ENCODE peak calls at places on chromosomes 1 and 21, in nine cellular contexts. U, S, D, Z, H, T, N, K and W are unnamed samples.

GRCh38 chr1:173005196-173005864 is 45.4 kb downstream of the TNFSF18 start:
- DNase-seq in U (no peak), S (no peak), D (no peak), Z (no peak), H (no peak), T (no peak), N (no peak), K (no peak), W (no peak)

GRCh38 chr1:50424045-50424939 is 1.0 kb upstream of the DMRTA2 start:
- DNase-seq in U (no peak), S (no peak), D (no peak), Z (peak; percentile 52), H (no peak), T (no peak), N (peak; percentile 54), K (no peak), W (no peak)

GRCh38 chr1:111778541-111779051 is 22.9 kb downstream of the DDX20 start:
- DNase-seq in U (no peak), S (no peak), D (no peak), Z (peak; percentile 83), H (peak; percentile 39), T (no peak), N (no peak), K (no peak), W (no peak)

GRCh38 chr1:172837816-172838680 is 179.1 kb downstream of the FASLG start:
- DNase-seq in U (no peak), S (no peak), D (peak; percentile 89), Z (no peak), H (no peak), T (no peak), N (no peak), K (no peak), W (no peak)

GRCh38 chr21:45543710-45544448 is 1.6 kb upstream of the SLC19A1 start:
- DNase-seq in U (no peak), S (no peak), D (no peak), Z (no peak), H (no peak), T (no peak), N (peak; percentile 41), K (no peak), W (no peak)

GRCh38 chr1:226123591-226124471 is 61.3 kb downstream of the H3-3A start:
- DNase-seq in U (no peak), S (no peak), D (no peak), Z (no peak), H (no peak), T (no peak), N (peak; percentile 14), K (no peak), W (no peak)

GRCh38 chr1:57796609-57797008 is 372.7 kb upstream of the DAB1 start:
- DNase-seq in U (no peak), S (no peak), D (no peak), Z (no peak), H (no peak), T (no peak), N (no peak), K (no peak), W (no peak)

GRCh38 chr1:230091473-230092231 is 24.6 kb downstream of the GALNT2 start:
- DNase-seq in U (no peak), S (no peak), D (no peak), Z (no peak), H (no peak), T (no peak), N (no peak), K (no peak), W (no peak)

GRCh38 chr21:9837946-9838801 is 683.2 kb upstream of the TPTE start:
- DNase-seq in U (no peak), S (peak; percentile 44), D (no peak), Z (no peak), H (no peak), T (no peak), N (peak; percentile 61), K (no peak), W (no peak)

GRCh38 chr1:106613861-106614260 is 442.6 kb upstream of the PRMT6 start:
- DNase-seq in U (no peak), S (no peak), D (no peak), Z (peak; percentile 4), H (no peak), T (no peak), N (no peak), K (no peak), W (no peak)

GRCh38 chr1:27436204-27437159 is 44.1 kb downstream of the GPR3 start:
- DNase-seq in U (peak; percentile 34), S (peak; percentile 46), D (peak; percentile 3), Z (no peak), H (peak; percentile 25), T (peak; percentile 46), N (no peak), K (no peak), W (peak; percentile 43)

GRCh38 chr1:42713293-42713692 is 26.7 kb downstream of the CLDN19 start:
- DNase-seq in U (no peak), S (no peak), D (no peak), Z (no peak), H (no peak), T (no peak), N (no peak), K (no peak), W (no peak)
- TF ChIP-seq REST in U (no peak), S (no peak), D (no peak), Z (no peak), H (no peak), T (no peak), N (no peak), K (no peak), W (no peak)

GRCh38 chr21:26385721-26386120 is 187.4 kb downstream of the CYYR1 start:
- DNase-seq in U (no peak), S (no peak), D (no peak), Z (no peak), H (no peak), T (peak; percentile 54), N (no peak), K (no peak), W (no peak)

GRCh38 chr21:26394341-26394740 is 178.7 kb downstream of the CYYR1 start:
- DNase-seq in U (no peak), S (no peak), D (no peak), Z (no peak), H (no peak), T (no peak), N (no peak), K (no peak), W (no peak)

GRCh38 chr21:26388731-26389231 is 184.3 kb downstream of the CYYR1 start:
- DNase-seq in U (peak; percentile 2), S (no peak), D (no peak), Z (no peak), H (no peak), T (no peak), N (peak; percentile 13), K (no peak), W (peak; percentile 55)

GRCh38 chr21:26391166-26391565 is 181.9 kb downstream of the CYYR1 start:
- DNase-seq in U (no peak), S (no peak), D (no peak), Z (no peak), H (no peak), T (no peak), N (no peak), K (no peak), W (peak; percentile 20)

GRCh38 chr21:26389971-26390641 is 183.0 kb downstream of the CYYR1 start:
- DNase-seq in U (peak; percentile 10), S (no peak), D (peak; percentile 34), Z (no peak), H (no peak), T (peak; percentile 42), N (no peak), K (no peak), W (peak; percentile 89)
- H3K27ac ChIP-seq in U (peak overlapping the region; percentile 72), S (no peak overlapping the region), D (no peak overlapping the region), Z (no peak overlapping the region), H (no peak overlapping the region), T (no peak overlapping the region), N (no peak overlapping the region), K (no peak overlapping the region), W (peak overlapping the region; percentile 66)

GRCh38 chr21:42568834-42569731 is 55.4 kb downstream of the SLC37A1 start:
- DNase-seq in U (no peak), S (no peak), D (no peak), Z (no peak), H (no peak), T (no peak), N (no peak), K (no peak), W (no peak)

GRCh38 chr21:42570841-42571387 is 57.3 kb downstream of the SLC37A1 start:
- DNase-seq in U (no peak), S (no peak), D (no peak), Z (peak; percentile 36), H (no peak), T (no peak), N (peak; percentile 75), K (no peak), W (no peak)

GRCh38 chr21:42569732-42570301 is 56.2 kb downstream of the SLC37A1 start:
- DNase-seq in U (no peak), S (no peak), D (no peak), Z (no peak), H (no peak), T (no peak), N (no peak), K (no peak), W (no peak)

GRCh38 chr21:42571391-42572150 is 57.9 kb downstream of the SLC37A1 start:
- DNase-seq in U (no peak), S (no peak), D (no peak), Z (no peak), H (no peak), T (no peak), N (no peak), K (no peak), W (no peak)

GRCh38 chr21:42570362-42570761 is 56.7 kb downstream of the SLC37A1 start:
- DNase-seq in U (no peak), S (no peak), D (no peak), Z (no peak), H (no peak), T (no peak), N (no peak), K (no peak), W (no peak)
- H3K4me3 ChIP-seq in U (no peak overlapping the region), S (no peak overlapping the region), D (no peak overlapping the region), Z (no peak overlapping the region), H (no peak overlapping the region), T (no peak overlapping the region), N (no peak overlapping the region), K (no peak overlapping the region), W (no peak overlapping the region)

GRCh38 chr1:91777196-91777595 is 108.8 kb downstream of the TGFBR3 start:
- DNase-seq in U (no peak), S (no peak), D (no peak), Z (no peak), H (no peak), T (no peak), N (no peak), K (no peak), W (no peak)
- TF ChIP-seq REST in U (no peak), S (no peak), D (no peak), Z (no peak), H (no peak), T (no peak), N (no peak), K (no peak), W (no peak)